ENCODE peak calls at places on chromosome 21, in four cellular contexts. L, H, X and Y are unnamed samples.

GRCh38 chr21:40335689-40336088 is 468.5 kb downstream of the PCP4 start:
- DNase-seq in X (no peak), L (no peak), H (no peak), Y (no peak)

GRCh38 chr21:44426663-44427191 is 28.6 kb upstream of the LRRC3 start:
- DNase-seq in H (no peak), L (no peak), X (no peak), Y (no peak)

GRCh38 chr21:37219766-37220432 is 47.2 kb downstream of the VPS26C start:
- DNase-seq in X (peak; percentile 6), L (no peak), H (peak; percentile 54), Y (no peak)

GRCh38 chr21:45471229-45472052 is 66.5 kb downstream of the COL18A1 start:
- DNase-seq in L (no peak), H (no peak), X (peak; percentile 44), Y (no peak)

GRCh38 chr21:33278736-33279135 is 12.6 kb downstream of the IL10RB start:
- DNase-seq in L (no peak), X (no peak), H (no peak), Y (no peak)

GRCh38 chr21:15706686-15707085 is 23.1 kb upstream of the USP25 start:
- DNase-seq in H (no peak), X (peak; percentile 90), L (no peak), Y (peak; percentile 22)

GRCh38 chr21:38140192-38140905 is 116.4 kb upstream of the KCNJ15 start:
- DNase-seq in X (no peak), L (no peak), H (peak; percentile 13), Y (no peak)

GRCh38 chr21:38753114-38754100 is 52.3 kb upstream of the ETS2 start:
- DNase-seq in H (no peak), X (no peak), L (no peak), Y (no peak)

GRCh38 chr21:26850116-26850643 is 5.0 kb upstream of the ADAMTS1 start:
- DNase-seq in L (peak; percentile 42), H (peak; percentile 33), X (peak; percentile 60), Y (peak; percentile 57)

GRCh38 chr21:42358937-42359336 is 7.4 kb downstream of the TFF1 start:
- DNase-seq in H (no peak), L (peak; percentile 42), X (no peak), Y (no peak)

GRCh38 chr21:41715649-41716321 is 51.1 kb downstream of the RIPK4 start:
- DNase-seq in X (peak; percentile 91), H (no peak), L (peak; percentile 75), Y (no peak)

GRCh38 chr21:27448960-27449359 is 482.1 kb upstream of the ADAMTS5 start:
- DNase-seq in L (no peak), X (no peak), H (no peak), Y (peak; percentile 35)

GRCh38 chr21:25980710-25981109 is 189.9 kb downstream of the APP start:
- DNase-seq in H (no peak), L (no peak), X (no peak), Y (no peak)

GRCh38 chr21:37257526-37257966 is 9.6 kb downstream of the VPS26C start:
- DNase-seq in L (peak; percentile 64), X (peak; percentile 70), H (peak; percentile 11), Y (peak; percentile 42)

GRCh38 chr21:30831194-30831765 is 1.7 kb upstream of the KRTAP7-1 start:
- DNase-seq in L (peak; percentile 56), X (peak; percentile 36), H (no peak), Y (peak; percentile 5)

GRCh38 chr21:36337099-36337509 is 17.1 kb downstream of the MORC3 start:
- DNase-seq in L (no peak), H (no peak), X (no peak), Y (no peak)

GRCh38 chr21:37149411-37149810 is 76.4 kb downstream of the TTC3 start:
- DNase-seq in L (no peak), H (no peak), X (no peak), Y (peak; percentile 1)

GRCh38 chr21:31514598-31514997 is 144.9 kb upstream of the SOD1 start:
- DNase-seq in H (no peak), X (peak; percentile 10), L (no peak), Y (no peak)

GRCh38 chr21:45033791-45034555 is 40.4 kb upstream of the ADARB1 start:
- DNase-seq in H (no peak), X (no peak), L (no peak), Y (no peak)

GRCh38 chr21:43659136-43660000 is at the start of the genes HSF2BP and RRP1B:
- DNase-seq in X (peak; percentile 76), L (peak; percentile 94), H (peak; percentile 64), Y (peak; percentile 93)

GRCh38 chr21:37410639-37411038 is 44.1 kb downstream of the DYRK1A start:
- DNase-seq in L (no peak), H (no peak), X (no peak), Y (no peak)

GRCh38 chr21:42238185-42238934 is 19.4 kb downstream of the ABCG1 start:
- DNase-seq in L (peak; percentile 31), H (peak; percentile 14), X (no peak), Y (peak; percentile 40)

GRCh38 chr21:34732388-34732821 is 63.6 kb downstream of the CLIC6 start:
- DNase-seq in L (no peak), H (no peak), X (no peak), Y (no peak)

GRCh38 chr21:26686278-26686677 is 113.2 kb upstream of the CYYR1 start:
- DNase-seq in X (peak; percentile 12), H (no peak), L (peak; percentile 66), Y (peak; percentile 27)

GRCh38 chr21:39014751-39015150 is 168.5 kb downstream of the PSMG1 start:
- DNase-seq in L (no peak), H (no peak), X (no peak), Y (peak; percentile 95)